ENCODE peak calls at places on chromosomes 12 and 14, in seven cellular contexts. One of them, this sample, is unnamed.

GRCh38 chr12:30877110-30877875 is 49.3 kb upstream of the TSPAN11 start:
- DNase-seq in H1: no peak
- DNase-seq in trophoblast cell: no peak
- DNase-seq in IMR-90: no peak
- DNase-seq in mesenchymal stem cell: no peak
- DNase-seq in neuronal stem cell: no peak
- DNase-seq in mesendoderm: no peak
- DNase-seq in this sample: no peak

GRCh38 chr12:39533951-39534350 is 85.7 kb downstream of the ABCD2 start:
- DNase-seq in mesenchymal stem cell: no peak
- DNase-seq in H1: no peak
- DNase-seq in mesendoderm: no peak
- DNase-seq in trophoblast cell: no peak
- DNase-seq in IMR-90: no peak
- DNase-seq in neuronal stem cell: no peak
- DNase-seq in this sample: no peak

GRCh38 chr12:57518176-57518919 is 2.0 kb downstream of the DDIT3 start:
- DNase-seq in neuronal stem cell: no peak
- DNase-seq in H1: no peak
- DNase-seq in mesendoderm: no peak
- DNase-seq in trophoblast cell: no peak
- DNase-seq in mesenchymal stem cell: peak
- DNase-seq in IMR-90: no peak
- DNase-seq in this sample: no peak

GRCh38 chr12:59708484-59708883 is 112.7 kb downstream of the SLC16A7 start:
- DNase-seq in neuronal stem cell: peak
- DNase-seq in mesendoderm: peak
- DNase-seq in trophoblast cell: no peak
- DNase-seq in H1: no peak
- DNase-seq in mesenchymal stem cell: no peak
- DNase-seq in IMR-90: peak
- DNase-seq in this sample: no peak

GRCh38 chr14:101478096-101478495 is 83.2 kb upstream of the DIO3 start:
- DNase-seq in IMR-90: no peak
- DNase-seq in H1: no peak
- DNase-seq in neuronal stem cell: no peak
- DNase-seq in mesenchymal stem cell: no peak
- DNase-seq in trophoblast cell: no peak
- DNase-seq in mesendoderm: no peak
- DNase-seq in this sample: peak

GRCh38 chr12:91576432-91576831 is 393.8 kb upstream of the DCN start:
- DNase-seq in trophoblast cell: no peak
- DNase-seq in mesendoderm: no peak
- DNase-seq in neuronal stem cell: no peak
- DNase-seq in H1: no peak
- DNase-seq in mesenchymal stem cell: no peak
- DNase-seq in IMR-90: no peak
- DNase-seq in this sample: no peak

GRCh38 chr12:88784166-88784565 is 203.9 kb upstream of the KITLG start:
- DNase-seq in trophoblast cell: no peak
- DNase-seq in H1: no peak
- DNase-seq in neuronal stem cell: no peak
- DNase-seq in mesendoderm: peak
- DNase-seq in IMR-90: no peak
- DNase-seq in mesenchymal stem cell: no peak
- DNase-seq in this sample: no peak

GRCh38 chr12:80702889-80703605 is 4.4 kb upstream of the MYF6 start:
- DNase-seq in mesenchymal stem cell: peak
- DNase-seq in H1: no peak
- DNase-seq in trophoblast cell: peak
- DNase-seq in IMR-90: peak
- DNase-seq in mesendoderm: peak
- DNase-seq in neuronal stem cell: no peak
- DNase-seq in this sample: no peak

GRCh38 chr12:43151406-43152080 is 400.5 kb downstream of the ADAMTS20 start:
- DNase-seq in H1: no peak
- DNase-seq in trophoblast cell: no peak
- DNase-seq in mesenchymal stem cell: no peak
- DNase-seq in neuronal stem cell: no peak
- DNase-seq in IMR-90: no peak
- DNase-seq in mesendoderm: no peak
- DNase-seq in this sample: no peak

GRCh38 chr12:113184098-113184899 is 979 bp downstream of the DDX54 start:
- DNase-seq in neuronal stem cell: no peak
- DNase-seq in mesendoderm: no peak
- DNase-seq in IMR-90: no peak
- DNase-seq in trophoblast cell: peak
- DNase-seq in mesenchymal stem cell: no peak
- DNase-seq in H1: no peak
- DNase-seq in this sample: no peak

GRCh38 chr12:82687020-82687951 is 580 bp downstream of the TMTC2 start:
- DNase-seq in H1: no peak
- DNase-seq in mesendoderm: peak
- DNase-seq in trophoblast cell: peak
- DNase-seq in neuronal stem cell: peak
- DNase-seq in IMR-90: peak
- DNase-seq in mesenchymal stem cell: peak
- DNase-seq in this sample: peak

GRCh38 chr14:31207287-31207745 is 277 bp downstream of the HECTD1 start:
- DNase-seq in mesendoderm: no peak
- DNase-seq in H1: no peak
- DNase-seq in mesenchymal stem cell: no peak
- DNase-seq in trophoblast cell: no peak
- DNase-seq in IMR-90: no peak
- DNase-seq in neuronal stem cell: no peak
- DNase-seq in this sample: no peak

GRCh38 chr14:69945347-69945746 is 66.1 kb downstream of the SMOC1 start:
- DNase-seq in mesenchymal stem cell: no peak
- DNase-seq in IMR-90: no peak
- DNase-seq in neuronal stem cell: no peak
- DNase-seq in mesendoderm: no peak
- DNase-seq in H1: no peak
- DNase-seq in trophoblast cell: no peak
- DNase-seq in this sample: no peak
- H3K4ac ChIP-seq in mesenchymal stem cell: no peak
- H3K4ac ChIP-seq in IMR-90: no peak
- H3K4ac ChIP-seq in neuronal stem cell: no peak
- H3K4ac ChIP-seq in mesendoderm: no peak
- H3K4ac ChIP-seq in H1: no peak
- H3K4ac ChIP-seq in trophoblast cell: no peak
- H3K4ac ChIP-seq in this sample: no peak

GRCh38 chr14:57573193-57573592 is 79.5 kb upstream of the CCDC198 start:
- DNase-seq in mesenchymal stem cell: no peak
- DNase-seq in neuronal stem cell: no peak
- DNase-seq in mesendoderm: peak
- DNase-seq in H1: no peak
- DNase-seq in IMR-90: no peak
- DNase-seq in trophoblast cell: no peak
- DNase-seq in this sample: no peak
- H3K4ac ChIP-seq in mesenchymal stem cell: no peak
- H3K4ac ChIP-seq in neuronal stem cell: no peak
- H3K4ac ChIP-seq in mesendoderm: no peak
- H3K4ac ChIP-seq in H1: no peak
- H3K4ac ChIP-seq in IMR-90: no peak
- H3K4ac ChIP-seq in trophoblast cell: no peak
- H3K4ac ChIP-seq in this sample: no peak

DNA sequence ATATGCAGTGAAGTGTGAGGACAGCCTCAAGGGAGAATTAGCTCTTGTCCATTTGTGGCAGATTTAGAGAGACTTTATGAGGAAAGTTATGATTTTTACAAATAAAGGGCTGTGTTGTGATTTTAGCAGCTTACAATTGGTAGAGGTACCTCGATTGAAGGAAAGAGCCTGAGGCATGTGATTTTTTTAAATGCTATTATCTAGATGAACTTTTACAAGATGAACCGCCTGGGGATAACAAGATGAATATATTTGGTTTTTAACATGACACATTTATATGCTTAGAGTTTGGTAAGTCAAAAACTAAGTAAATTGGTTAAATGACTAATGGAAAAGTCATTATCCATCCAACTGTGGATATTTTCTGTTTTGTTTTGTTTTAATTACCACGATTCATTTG is 52.6 kb downstream of the AEBP2 start:
- DNase-seq in mesenchymal stem cell: no peak
- DNase-seq in trophoblast cell: no peak
- DNase-seq in H1: no peak
- DNase-seq in neuronal stem cell: no peak
- DNase-seq in IMR-90: no peak
- DNase-seq in mesendoderm: no peak
- DNase-seq in this sample: no peak
- H3K4ac ChIP-seq in mesenchymal stem cell: no peak
- H3K4ac ChIP-seq in trophoblast cell: no peak
- H3K4ac ChIP-seq in H1: no peak
- H3K4ac ChIP-seq in neuronal stem cell: no peak
- H3K4ac ChIP-seq in IMR-90: no peak
- H3K4ac ChIP-seq in mesendoderm: no peak
- H3K4ac ChIP-seq in this sample: no peak

DNA sequence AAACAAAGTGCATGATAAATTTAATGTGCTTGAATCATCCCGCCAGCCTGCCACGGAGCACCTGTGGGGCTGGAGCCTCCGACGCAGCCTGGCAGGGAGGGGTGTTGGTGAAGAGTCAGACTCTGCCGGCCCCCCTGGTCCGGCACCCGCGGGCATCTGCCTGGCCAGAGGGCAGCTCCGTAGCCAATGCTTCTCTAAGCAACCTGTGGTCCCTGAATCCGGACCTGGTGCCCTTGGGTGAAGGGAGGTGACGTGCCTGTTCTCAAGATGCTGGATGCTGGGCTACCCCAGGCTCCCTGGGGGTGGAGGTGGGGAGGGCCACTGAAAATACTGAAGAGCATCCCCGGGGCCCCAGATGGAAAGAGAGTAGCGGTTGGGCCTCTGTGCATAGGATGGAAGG is 158.6 kb upstream of the C14orf180 start:
- DNase-seq in IMR-90: no peak
- DNase-seq in trophoblast cell: no peak
- DNase-seq in mesenchymal stem cell: no peak
- DNase-seq in H1: no peak
- DNase-seq in mesendoderm: no peak
- DNase-seq in neuronal stem cell: no peak
- DNase-seq in this sample: peak
- H3K4ac ChIP-seq in IMR-90: no peak
- H3K4ac ChIP-seq in trophoblast cell: no peak
- H3K4ac ChIP-seq in mesenchymal stem cell: no peak
- H3K4ac ChIP-seq in H1: no peak
- H3K4ac ChIP-seq in mesendoderm: no peak
- H3K4ac ChIP-seq in neuronal stem cell: no peak
- H3K4ac ChIP-seq in this sample: no peak

GRCh38 chr14:103308717-103309616 is 25.1 kb upstream of the EIF5 start:
- DNase-seq in H1: no peak
- DNase-seq in mesenchymal stem cell: no peak
- DNase-seq in neuronal stem cell: no peak
- DNase-seq in mesendoderm: no peak
- DNase-seq in trophoblast cell: no peak
- DNase-seq in IMR-90: no peak
- DNase-seq in this sample: no peak
- H3K4ac ChIP-seq in H1: no peak
- H3K4ac ChIP-seq in mesenchymal stem cell: no peak
- H3K4ac ChIP-seq in neuronal stem cell: no peak
- H3K4ac ChIP-seq in mesendoderm: no peak
- H3K4ac ChIP-seq in trophoblast cell: no peak
- H3K4ac ChIP-seq in IMR-90: no peak
- H3K4ac ChIP-seq in this sample: no peak

GRCh38 chr14:55427439-55427838 is 13.0 kb downstream of the TBPL2 start:
- DNase-seq in mesenchymal stem cell: no peak
- DNase-seq in trophoblast cell: peak
- DNase-seq in mesendoderm: peak
- DNase-seq in H1: no peak
- DNase-seq in IMR-90: no peak
- DNase-seq in neuronal stem cell: no peak
- DNase-seq in this sample: no peak
- H3K4ac ChIP-seq in mesenchymal stem cell: no peak
- H3K4ac ChIP-seq in trophoblast cell: no peak
- H3K4ac ChIP-seq in mesendoderm: no peak
- H3K4ac ChIP-seq in H1: no peak
- H3K4ac ChIP-seq in IMR-90: no peak
- H3K4ac ChIP-seq in neuronal stem cell: no peak
- H3K4ac ChIP-seq in this sample: no peak

GRCh38 chr12:3333583-3333982 is 157.4 kb upstream of the PRMT8 start:
- DNase-seq in trophoblast cell: peak
- DNase-seq in neuronal stem cell: no peak
- DNase-seq in mesenchymal stem cell: no peak
- DNase-seq in mesendoderm: peak
- DNase-seq in IMR-90: no peak
- DNase-seq in H1: peak
- DNase-seq in this sample: peak
- H3K4ac ChIP-seq in trophoblast cell: no peak
- H3K4ac ChIP-seq in neuronal stem cell: no peak
- H3K4ac ChIP-seq in mesenchymal stem cell: no peak
- H3K4ac ChIP-seq in mesendoderm: no peak
- H3K4ac ChIP-seq in IMR-90: no peak
- H3K4ac ChIP-seq in H1: no peak
- H3K4ac ChIP-seq in this sample: no peak

DNA sequence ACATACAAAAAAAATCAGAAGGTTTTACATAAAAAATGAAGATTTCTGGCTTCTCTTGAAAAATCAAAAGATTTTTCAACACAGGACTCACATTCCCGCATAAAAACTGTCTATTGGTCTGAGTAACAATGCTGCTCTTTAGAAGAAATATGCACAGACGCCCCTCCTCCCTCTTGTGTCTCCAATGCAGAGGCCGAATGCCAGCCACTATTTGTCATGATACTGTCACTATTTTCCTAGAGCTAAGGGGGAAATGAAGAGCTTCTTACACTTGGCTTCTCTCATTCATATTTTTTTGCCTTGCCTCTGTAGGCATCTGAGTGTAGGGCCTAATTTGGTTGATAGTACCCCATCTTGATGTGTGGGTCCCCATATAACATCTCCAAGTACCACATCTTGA is 98.0 kb downstream of the BBS10 start:
- DNase-seq in IMR-90: peak
- DNase-seq in neuronal stem cell: no peak
- DNase-seq in trophoblast cell: no peak
- DNase-seq in mesenchymal stem cell: no peak
- DNase-seq in mesendoderm: peak
- DNase-seq in H1: no peak
- DNase-seq in this sample: no peak
- H3K4ac ChIP-seq in IMR-90: peak
- H3K4ac ChIP-seq in neuronal stem cell: no peak
- H3K4ac ChIP-seq in trophoblast cell: no peak
- H3K4ac ChIP-seq in mesenchymal stem cell: no peak
- H3K4ac ChIP-seq in mesendoderm: no peak
- H3K4ac ChIP-seq in H1: no peak
- H3K4ac ChIP-seq in this sample: no peak

This sample was measured in H9.